ENCODE peak calls at places on chromosome 17, in five cellular contexts. Y is lower leg skin, H is GM12878, T is erythroblast, M is ovary. J is an unnamed sample.

GRCh38 chr17:2485543-2485942 is 26.1 kb downstream of the METTL16 start:
- DNase-seq in H (no peak), Y (no peak), T (no peak), M (no peak), J (no peak)

GRCh38 chr17:76781056-76781982 is 43.4 kb downstream of the MFSD11 start:
- DNase-seq in Y (no peak), T (peak), H (no peak), M (no peak), J (no peak)

GRCh38 chr17:27407916-27408846 is 48.1 kb upstream of the KSR1 start:
- DNase-seq in T (no peak), M (no peak), Y (peak), H (no peak), J (peak)

GRCh38 chr17:3762922-3763776 is 37.8 kb downstream of the ITGAE start:
- DNase-seq in M (no peak), H (peak), Y (no peak), T (no peak), J (no peak)

GRCh38 chr17:65008877-65009276 is 47.7 kb downstream of the GNA13 start:
- DNase-seq in M (no peak), Y (no peak), H (no peak), T (no peak), J (no peak)

GRCh38 chr17:40480501-40481003 is 20.9 kb downstream of the TNS4 start:
- DNase-seq in Y (no peak), M (no peak), H (peak), T (no peak), J (no peak)

GRCh38 chr17:65185686-65186382 is 48.7 kb downstream of the RGS9 start:
- DNase-seq in Y (no peak), M (no peak), H (no peak), T (no peak), J (no peak)

GRCh38 chr17:44914698-44915271 is 515 bp downstream of the GFAP start:
- DNase-seq in T (no peak), H (no peak), Y (no peak), M (no peak), J (no peak)

GRCh38 chr17:550041-550398 is 164.6 kb downstream of the VPS53 start:
- DNase-seq in M (no peak), H (no peak), Y (no peak), T (no peak), J (peak)

GRCh38 chr17:2213291-2213960 is 90.2 kb downstream of the SMG6 start:
- DNase-seq in Y (no peak), H (no peak), T (no peak), M (no peak), J (no peak)

GRCh38 chr17:4747847-4748246 is 8.1 kb upstream of the CXCL16 start:
- DNase-seq in M (no peak), Y (no peak), T (no peak), H (no peak), J (no peak)

DNA sequence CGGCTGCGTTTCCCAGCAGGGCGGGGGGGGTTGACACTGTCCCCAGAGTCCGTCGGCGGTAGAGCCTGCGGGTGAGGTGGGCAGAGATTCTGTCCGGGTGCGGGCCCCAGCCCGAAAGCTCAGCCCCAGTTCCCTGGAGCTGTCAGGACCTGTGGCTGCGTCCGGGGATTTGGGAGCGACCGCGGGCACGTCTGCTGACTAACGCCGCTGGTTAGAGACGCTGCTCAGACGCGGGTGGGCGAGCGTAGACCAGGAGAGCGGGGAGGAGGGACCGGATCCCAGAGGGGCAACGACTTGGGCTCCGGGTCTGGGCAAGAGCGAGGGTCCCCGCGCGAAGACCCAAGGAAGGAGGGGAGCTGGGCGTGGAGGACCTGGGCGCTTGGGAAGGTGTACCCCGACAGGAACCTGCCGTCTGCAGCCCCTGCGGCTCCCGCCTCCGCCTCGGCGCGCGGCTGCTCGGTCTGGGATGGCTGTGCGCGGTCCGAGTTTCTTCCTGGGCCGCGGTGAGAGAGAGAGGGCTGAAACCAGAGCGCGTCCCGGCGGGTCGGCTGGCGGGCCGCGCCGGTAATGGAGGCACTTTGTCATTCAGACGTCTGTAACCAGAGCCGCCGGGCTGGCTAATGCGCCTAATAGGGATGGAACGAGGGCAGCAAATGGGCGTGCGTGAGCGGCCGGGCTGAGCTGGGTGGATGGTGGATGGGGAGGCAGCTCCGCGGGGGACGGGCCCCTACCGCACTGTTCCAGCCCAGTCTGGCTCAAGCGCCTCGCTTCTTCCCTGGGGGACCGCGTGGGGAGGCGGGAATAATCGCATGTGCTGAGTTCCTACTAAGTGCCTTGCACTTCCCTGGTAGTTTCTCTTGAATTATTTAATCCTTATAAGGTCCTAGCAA is 2.3 kb downstream of the NGFR start:
- DNase-seq in M (no peak), Y (peak), H (no peak), T (no peak), J (no peak)
- TF ChIP-seq POLR2A in M (no peak), Y (no peak), H (no peak), T (no peak), J (no peak)

GRCh38 chr17:80752369-80752705 is 207.7 kb downstream of the RPTOR start:
- DNase-seq in M (no peak), Y (no peak), T (no peak), H (no peak), J (no peak)

GRCh38 chr17:80749611-80750010 is 205.0 kb downstream of the RPTOR start:
- DNase-seq in Y (no peak), M (no peak), T (no peak), H (no peak), J (no peak)

GRCh38 chr17:80750263-80750662 is 205.6 kb downstream of the RPTOR start:
- DNase-seq in H (no peak), M (no peak), Y (no peak), T (no peak), J (no peak)

GRCh38 chr17:80751070-80751459 is 206.4 kb downstream of the RPTOR start:
- DNase-seq in H (no peak), T (no peak), Y (no peak), M (no peak), J (no peak)

GRCh38 chr17:80751460-80752368 is 207.1 kb downstream of the RPTOR start:
- DNase-seq in H (no peak), M (peak), T (no peak), Y (peak), J (no peak)
- TF ChIP-seq POLR2A in H (no peak), M (no peak), T (no peak), Y (no peak), J (no peak)

GRCh38 chr17:42680331-42680808 is 1.3 kb downstream of the CCR10 start:
- DNase-seq in M (peak), T (no peak), H (no peak), Y (no peak), J (no peak)
- TF ChIP-seq POLR2A in M (no peak), T (no peak), H (no peak), Y (no peak), J (no peak)

GRCh38 chr17:39108976-39109375 is 42.5 kb downstream of the PLXDC1 start:
- DNase-seq in Y (no peak), H (no peak), M (no peak), T (no peak), J (no peak)

GRCh38 chr17:39110435-39111136 is 40.9 kb downstream of the PLXDC1 start:
- DNase-seq in M (no peak), H (no peak), Y (no peak), T (no peak), J (no peak)

GRCh38 chr17:39107141-39107540 is 44.3 kb downstream of the PLXDC1 start:
- DNase-seq in H (no peak), T (no peak), Y (no peak), M (no peak), J (no peak)

GRCh38 chr17:39105705-39106104 is 45.7 kb downstream of the PLXDC1 start:
- DNase-seq in Y (no peak), M (no peak), T (no peak), H (no peak), J (no peak)

DNA sequence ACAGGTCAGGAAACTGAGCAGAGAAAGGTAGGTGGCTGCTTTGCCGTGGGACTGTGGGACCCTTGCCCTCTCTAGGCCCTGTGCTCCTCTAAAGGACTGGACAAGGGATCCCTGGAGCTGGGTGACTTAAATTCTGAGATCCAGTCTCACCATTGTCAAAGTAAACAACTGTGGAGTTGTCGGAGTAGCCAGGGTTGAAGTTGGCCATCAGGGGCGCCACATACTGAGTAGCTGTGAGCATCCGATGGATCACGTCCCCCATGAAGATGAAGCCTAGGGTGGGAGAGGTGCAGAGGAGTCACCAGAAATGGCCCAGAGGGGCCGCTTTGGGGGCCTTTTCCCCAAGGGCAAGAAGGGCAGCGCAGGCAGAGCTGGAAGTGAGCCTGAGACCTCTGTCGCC is 43.5 kb downstream of the PLXDC1 start:
- DNase-seq in Y (no peak), H (no peak), M (no peak), T (no peak), J (no peak)
- TF ChIP-seq POLR2A in Y (no peak), H (no peak), M (no peak), T (no peak), J (no peak)

DNA sequence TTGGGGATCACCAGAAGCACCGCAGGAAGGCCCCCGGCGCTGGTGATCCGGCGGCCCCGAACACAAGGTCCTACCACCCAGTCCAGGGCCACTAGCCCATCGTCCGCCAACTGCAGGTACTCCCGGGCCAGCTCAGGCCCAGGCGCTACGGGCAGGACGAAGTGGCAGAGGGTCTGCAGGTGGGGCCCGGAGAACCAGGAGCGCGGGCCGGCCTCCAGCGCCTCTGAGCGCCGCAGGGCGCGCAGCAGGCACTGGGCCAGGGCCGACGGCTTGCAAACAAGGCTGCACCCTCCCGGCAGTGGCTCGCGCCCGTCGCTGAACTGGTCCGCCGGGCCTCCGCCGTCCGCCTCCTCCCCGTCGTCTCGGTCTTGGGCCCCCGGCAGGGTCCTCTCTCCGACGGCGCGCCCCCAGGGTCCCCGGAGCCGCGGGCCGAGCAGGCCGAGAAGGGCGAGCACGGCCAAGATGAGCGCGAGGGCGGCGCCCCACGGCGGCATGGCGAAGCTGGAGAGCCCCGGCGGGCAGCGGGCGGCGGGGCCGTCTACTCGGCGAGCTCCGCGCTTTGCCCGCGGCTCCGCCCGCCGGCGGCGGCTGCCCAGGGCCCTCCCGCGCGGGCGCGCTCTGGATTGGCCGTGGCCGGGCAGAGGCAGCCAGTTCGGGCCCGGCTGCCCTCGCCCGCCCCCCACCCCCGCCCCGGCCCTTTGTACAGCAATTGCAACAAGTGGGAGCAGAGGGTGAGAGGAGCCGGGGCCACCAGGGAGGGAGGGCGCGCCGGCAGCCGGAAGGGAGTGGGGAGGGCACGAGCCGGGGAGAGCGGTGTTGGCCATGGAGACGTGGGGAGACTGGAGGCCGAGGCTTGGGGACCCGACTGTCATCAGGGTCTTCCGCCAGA is at the start of gene ABHD15:
- DNase-seq in H (no peak), T (peak), M (peak), Y (peak), J (peak)
- TF ChIP-seq POLR2A in H (peak), T (no peak), M (no peak), Y (no peak), J (peak)

GRCh38 chr17:29283496-29283895 is 10.5 kb downstream of the NUFIP2 start:
- DNase-seq in H (no peak), T (no peak), M (no peak), Y (no peak), J (no peak)
- TF ChIP-seq POLR2A in H (no peak), T (no peak), M (no peak), Y (no peak), J (no peak)

J was measured in H54.